ENCODE peak calls at places on chromosomes 4 and X, in nine cellular contexts. W is ascending aorta, N is heart right ventricle, V is SK-N-SH, Z is neural progenitor cell, Q is endodermal cell, X is ovary, B is NB4, I is lower lobe of right lung. G is an unnamed sample.

GRCh38 chr4:184645904-184646610 is 3.2 kb downstream of the CASP3 start:
- DNase-seq in B (no peak), Q (no peak), V (no peak), I (no peak), W (no peak), Z (no peak), N (no peak), X (no peak), G (no peak)

GRCh38 chr4:180828455-180829018 is 1414.7 kb upstream of the TENM3 start:
- DNase-seq in V (peak), Q (peak), B (peak), N (no peak), Z (peak), I (no peak), X (no peak), W (no peak), G (peak)

GRCh38 chr4:103996059-103996458 is 276.3 kb upstream of the TACR3 start:
- DNase-seq in X (no peak), Z (peak), I (no peak), Q (peak), W (no peak), V (no peak), N (no peak), B (no peak), G (no peak)

GRCh38 chrX:55777596-55777995 is 60.0 kb downstream of the RRAGB start:
- DNase-seq in Z (no peak), V (no peak), N (no peak), W (no peak), I (no peak), B (no peak), X (no peak), Q (no peak), G (no peak)

GRCh38 chr4:6560416-6561172 is 14.4 kb upstream of the MAN2B2 start:
- DNase-seq in N (no peak), W (no peak), X (no peak), Z (no peak), I (no peak), V (no peak), B (no peak), Q (no peak), G (no peak)

GRCh38 chr4:145619639-145619996 is 433 bp downstream of the MMAA start:
- DNase-seq in X (peak), I (peak), Z (no peak), Q (no peak), N (peak), B (no peak), W (no peak), V (peak), G (peak)

GRCh38 chrX:10050481-10050880 is 83.3 kb downstream of the CLDN34 start:
- DNase-seq in Z (no peak), N (peak), I (peak), W (no peak), Q (peak), B (no peak), X (no peak), V (no peak), G (no peak)

GRCh38 chrX:149274516-149275105 is 230.5 kb downstream of the IDS start:
- DNase-seq in Z (no peak), I (no peak), B (no peak), V (no peak), W (no peak), X (no peak), Q (no peak), N (no peak), G (no peak)

GRCh38 chr4:71545168-71545567 is 206.3 kb downstream of the SLC4A4 start:
- DNase-seq in B (no peak), V (no peak), Q (no peak), W (no peak), N (no peak), X (no peak), I (no peak), Z (no peak), G (peak)

GRCh38 chrX:130082244-130083106 is 27.8 kb downstream of the ELF4 start:
- DNase-seq in Z (no peak), X (no peak), W (no peak), N (peak), V (no peak), Q (no peak), B (peak), I (peak), G (peak)

GRCh38 chr4:176844448-176844847 is 51.7 kb upstream of the VEGFC start:
- DNase-seq in X (no peak), Z (no peak), N (no peak), B (no peak), W (no peak), I (no peak), Q (no peak), V (no peak), G (no peak)

GRCh38 chr4:140300271-140300970 is 73.0 kb upstream of the SCOC start:
- DNase-seq in X (no peak), V (no peak), N (no peak), Z (no peak), Q (peak), W (no peak), B (peak), I (no peak), G (peak)

GRCh38 chr4:1474126-1475090 is 68.2 kb upstream of the NKX1-1 start:
- DNase-seq in V (peak), Z (no peak), Q (no peak), I (no peak), B (no peak), X (no peak), N (no peak), W (no peak), G (no peak)

GRCh38 chr4:53905935-53906377 is 158.4 kb downstream of the CHIC2 start:
- DNase-seq in B (peak), I (no peak), V (peak), N (peak), W (no peak), Q (peak), Z (peak), X (peak), G (peak)

GRCh38 chrX:9938516-9938915 is 28.6 kb upstream of the CLDN34 start:
- DNase-seq in N (no peak), V (no peak), I (no peak), W (no peak), Q (no peak), Z (no peak), X (no peak), B (no peak), G (no peak)

GRCh38 chr4:48472794-48473193 is 10.3 kb upstream of the SLC10A4 start:
- DNase-seq in N (no peak), V (no peak), B (no peak), Z (no peak), W (no peak), X (no peak), Q (no peak), I (no peak), G (no peak)

GRCh38 chr4:7538518-7538917 is 103.8 kb upstream of the PSAPL1 start:
- DNase-seq in W (no peak), I (no peak), V (no peak), N (no peak), B (no peak), Z (no peak), Q (no peak), X (no peak), G (no peak)

GRCh38 chr4:114386637-114387233 is 211.9 kb upstream of the UGT8 start:
- DNase-seq in I (no peak), X (no peak), B (peak), W (no peak), Q (no peak), V (peak), Z (peak), N (no peak), G (peak)

GRCh38 chrX:77742788-77743476 is 43.1 kb downstream of the ATRX start:
- DNase-seq in Z (no peak), Q (no peak), B (no peak), N (peak), W (no peak), V (no peak), I (no peak), X (no peak), G (no peak)

GRCh38 chrX:7908821-7909220 is 18.4 kb downstream of the PNPLA4 start:
- DNase-seq in V (no peak), N (no peak), Z (no peak), W (no peak), Q (no peak), I (no peak), B (no peak), X (no peak), G (no peak)

GRCh38 chr4:41750624-41751324 is 2.2 kb upstream of the PHOX2B start:
- DNase-seq in B (no peak), Z (peak), I (no peak), V (peak), N (no peak), Q (peak), W (no peak), X (no peak), G (no peak)

GRCh38 chr4:692771-693554 is 4.0 kb upstream of the SLC49A3 start:
- DNase-seq in I (no peak), N (no peak), Q (no peak), Z (peak), W (no peak), B (no peak), X (no peak), V (no peak), G (no peak)

GRCh38 chrX:57282568-57282967 is 3.9 kb upstream of the FAAH2 start:
- DNase-seq in X (no peak), Z (no peak), W (no peak), I (no peak), V (no peak), N (no peak), Q (no peak), B (peak), G (no peak)

GRCh38 chr4:102503831-102504786 is 3.0 kb downstream of the NFKB1 start:
- DNase-seq in Q (no peak), X (no peak), W (no peak), I (no peak), V (no peak), Z (no peak), N (no peak), B (peak), G (no peak)

GRCh38 chr4:125041372-125041930 is 273.3 kb upstream of the FAT4 start:
- DNase-seq in V (no peak), W (no peak), X (no peak), B (no peak), Q (no peak), Z (no peak), I (no peak), N (no peak), G (no peak)

GRCh38 chrX:129744881-129745321 is 6.1 kb downstream of the XPNPEP2 start:
- DNase-seq in Z (no peak), V (no peak), W (no peak), X (no peak), N (no peak), Q (no peak), B (no peak), I (no peak), G (no peak)

GRCh38 chr4:81453024-81453423 is 18.7 kb downstream of the RASGEF1B start:
- DNase-seq in B (no peak), V (no peak), X (no peak), N (no peak), W (no peak), I (no peak), Q (peak), Z (no peak), G (no peak)

GRCh38 chr4:7760706-7761105 is 179.0 kb downstream of the AFAP1 start:
- DNase-seq in B (no peak), I (peak), Z (no peak), N (no peak), X (no peak), V (no peak), Q (no peak), W (no peak), G (no peak)

GRCh38 chr4:176611351-176611750 is 181.4 kb downstream of the VEGFC start:
- DNase-seq in B (no peak), I (no peak), W (no peak), Z (no peak), V (no peak), N (no peak), Q (no peak), X (no peak), G (peak)

GRCh38 chr4:53130896-53131561 is 234.8 kb downstream of the SCFD2 start:
- DNase-seq in B (no peak), W (no peak), Z (no peak), X (no peak), V (no peak), Q (no peak), N (no peak), I (no peak), G (no peak)

GRCh38 chr4:143700420-143701352 is at the start of gene FREM3:
- DNase-seq in V (peak), X (no peak), I (no peak), Z (peak), B (no peak), Q (peak), N (no peak), W (no peak), G (no peak)

DNA sequence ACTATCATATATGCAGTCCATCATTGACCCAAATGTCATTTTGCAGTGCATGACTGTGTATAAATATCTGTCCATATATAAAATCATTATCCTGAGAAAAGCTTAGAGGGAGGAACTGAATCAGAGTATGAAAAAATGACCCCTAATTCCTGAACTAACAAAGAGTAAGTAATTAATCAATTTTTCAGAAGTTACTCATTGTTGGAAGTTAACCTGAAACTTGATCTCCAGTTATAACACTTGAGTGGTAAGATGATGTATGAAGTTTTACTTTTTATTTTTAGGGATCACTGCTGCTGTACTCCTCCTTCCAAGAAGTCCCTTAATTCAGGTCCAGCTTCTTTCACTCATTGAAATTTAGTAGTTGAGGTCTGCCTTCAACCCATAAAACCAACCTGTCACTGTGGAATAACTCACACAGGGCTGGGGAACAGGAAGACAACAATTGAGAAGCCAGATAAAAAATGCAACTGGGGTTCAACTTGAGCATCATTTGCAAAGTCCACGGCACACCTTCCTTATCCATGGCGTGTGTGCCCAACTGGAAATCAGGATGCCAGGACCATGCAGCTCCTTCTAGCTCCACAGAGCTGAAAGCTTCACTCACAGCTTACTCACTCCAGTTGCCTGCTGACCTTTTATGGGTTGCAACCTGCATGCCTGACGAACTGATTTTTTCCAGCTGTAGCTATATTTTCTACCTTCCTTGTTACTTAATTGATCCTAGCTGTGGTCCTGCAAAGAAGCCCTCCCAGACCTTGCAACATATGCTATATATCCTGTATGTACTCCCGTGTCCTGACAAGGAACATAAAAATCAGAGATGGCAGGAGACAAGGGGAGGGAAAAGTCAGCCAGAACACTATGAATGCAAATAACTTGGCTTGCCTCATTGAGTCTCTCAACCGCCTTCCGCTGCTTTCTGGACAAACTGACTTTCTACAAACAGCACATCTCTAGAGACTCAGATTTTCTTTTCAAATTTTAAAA is 135.1 kb upstream of the LDB2 start:
- DNase-seq in V (no peak), B (no peak), Z (no peak), I (no peak), Q (no peak), X (no peak), N (no peak), W (no peak), G (peak)
- H3K4me3 ChIP-seq in V (no peak), B (no peak), Z (no peak), I (no peak), Q (no peak), X (no peak), N (no peak), W (no peak), G (no peak)

GRCh38 chr4:108493596-108493931 is 126.8 kb upstream of the RPL34 start:
- DNase-seq in B (no peak), Z (no peak), I (no peak), X (no peak), N (no peak), Q (no peak), W (no peak), V (no peak), G (no peak)

GRCh38 chr4:108498925-108499324 is 121.5 kb upstream of the RPL34 start:
- DNase-seq in B (no peak), N (no peak), V (no peak), W (no peak), Z (no peak), Q (no peak), X (no peak), I (no peak), G (no peak)

GRCh38 chr4:108492816-108493595 is 127.4 kb upstream of the RPL34 start:
- DNase-seq in I (no peak), N (no peak), W (no peak), X (no peak), B (peak), Q (peak), V (peak), Z (peak), G (peak)
- TF ChIP-seq CTCF in I (peak), N (peak), W (no peak), X (no peak), B (peak), Q (peak), V (peak), Z (peak), G (peak)

GRCh38 chr4:55218041-55218440 is 92.6 kb upstream of the KDR start:
- DNase-seq in N (no peak), Q (no peak), I (no peak), X (no peak), V (no peak), W (no peak), B (no peak), Z (no peak), G (no peak)

GRCh38 chr4:55215087-55215486 is 89.7 kb upstream of the KDR start:
- DNase-seq in N (no peak), I (no peak), Q (no peak), Z (no peak), W (no peak), V (no peak), X (no peak), B (no peak), G (no peak)

GRCh38 chr4:55214172-55214571 is 88.8 kb upstream of the KDR start:
- DNase-seq in Q (no peak), V (peak), W (no peak), I (no peak), Z (no peak), B (no peak), X (no peak), N (no peak), G (no peak)

DNA sequence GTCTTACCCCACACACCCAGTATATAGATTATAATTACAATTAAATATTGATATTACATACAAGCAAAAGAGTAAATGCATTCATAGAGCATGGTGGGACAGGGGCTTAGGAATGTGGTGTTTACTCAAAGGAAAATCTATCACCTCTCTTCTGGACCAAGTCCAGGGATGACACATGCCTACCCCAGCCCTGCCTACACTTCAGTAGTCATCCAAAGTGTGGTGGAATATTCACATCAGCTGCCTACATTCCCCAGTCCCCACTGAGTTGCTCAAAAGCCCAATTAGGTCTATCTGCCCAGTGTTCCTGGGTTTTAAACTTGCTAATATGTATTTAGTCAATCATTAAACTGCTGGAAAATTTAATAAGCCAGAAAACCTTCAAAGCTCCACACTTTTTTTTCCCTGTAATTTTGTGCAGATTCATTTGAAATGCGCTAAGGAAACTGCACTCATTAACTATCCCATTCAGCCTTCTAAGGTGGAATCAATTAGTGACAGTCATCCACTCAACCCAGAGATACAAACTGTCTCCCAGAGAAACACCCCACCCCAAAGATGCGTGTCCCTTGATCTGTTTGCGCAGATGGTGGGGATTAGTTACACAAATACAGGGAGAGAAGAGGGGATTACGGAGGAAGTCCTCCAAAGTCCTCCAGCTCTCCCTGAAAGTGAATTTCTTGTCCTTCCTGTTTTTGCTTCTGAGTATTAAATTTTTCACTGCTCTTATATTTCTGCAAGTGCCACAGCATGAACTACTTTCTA is 91.7 kb upstream of the KDR start:
- DNase-seq in W (no peak), B (no peak), N (no peak), Q (no peak), Z (peak), X (no peak), V (no peak), I (no peak), G (no peak)
- H3K4me3 ChIP-seq in W (no peak), B (no peak), N (no peak), Q (no peak), Z (no peak), X (no peak), V (no peak), I (no peak), G (no peak)

GRCh38 chr4:166506051-166506450 is 633.0 kb downstream of the TLL1 start:
- DNase-seq in I (no peak), X (no peak), V (no peak), N (no peak), B (no peak), Q (no peak), Z (peak), W (no peak), G (no peak)

GRCh38 chr4:166498541-166498940 is 625.5 kb downstream of the TLL1 start:
- DNase-seq in I (no peak), W (no peak), N (no peak), X (no peak), V (no peak), Q (no peak), B (no peak), Z (no peak), G (peak)

GRCh38 chr4:166502660-166503059 is 629.6 kb downstream of the TLL1 start:
- DNase-seq in Z (no peak), Q (no peak), I (no peak), N (no peak), W (no peak), V (no peak), X (no peak), B (no peak), G (no peak)

GRCh38 chr4:166499820-166500219 is 626.8 kb downstream of the TLL1 start:
- DNase-seq in N (no peak), V (no peak), Q (no peak), W (no peak), X (no peak), B (peak), Z (no peak), I (no peak), G (no peak)

GRCh38 chr4:166501941-166502382 is 628.9 kb downstream of the TLL1 start:
- DNase-seq in B (peak), V (peak), W (no peak), Q (peak), I (no peak), X (no peak), Z (peak), N (no peak), G (peak)
- TF ChIP-seq CTCF in B (peak), V (peak), W (peak), Q (peak), I (peak), X (no peak), Z (peak), N (peak), G (peak)

DNA sequence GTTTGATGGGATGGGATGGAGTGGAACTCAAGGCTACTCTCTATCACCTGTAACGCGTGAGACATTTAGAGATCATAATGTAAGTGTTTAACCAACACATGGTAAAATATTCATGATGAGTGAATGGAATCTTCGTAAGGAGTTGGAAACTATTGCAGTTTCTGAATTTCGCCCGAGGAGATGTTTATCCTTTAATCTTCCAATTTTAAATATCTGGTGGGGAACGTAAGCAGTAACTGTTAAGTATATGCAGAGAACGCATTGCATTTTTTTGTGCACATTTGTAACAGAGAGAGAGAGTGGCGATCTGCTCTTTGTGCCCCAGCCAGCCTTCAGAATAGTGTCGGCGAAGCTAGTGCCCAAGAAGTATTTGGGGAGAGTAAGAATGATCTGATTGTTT is 9.8 kb downstream of the PGM2 start:
- DNase-seq in X (no peak), Z (no peak), Q (no peak), N (no peak), V (no peak), W (no peak), I (no peak), B (no peak), G (no peak)
- H3K4me3 ChIP-seq in X (no peak), Z (no peak), Q (no peak), N (no peak), V (no peak), W (no peak), I (no peak), B (no peak), G (no peak)